ENCODE peak calls at places on chromosomes 11 and 22, in nine cellular contexts. G, D, V, M, Z, Q, C, X and T are unnamed samples.

GRCh38 chr11:83192846-83193245 is 666 bp upstream of the ANKRD42 start:
- DNase-seq in G (no peak), D (no peak), V (no peak), M (no peak), Z (no peak), Q (no peak), C (peak), X (no peak), T (no peak)

GRCh38 chr11:74936976-74937375 is 11.9 kb downstream of the XRRA1 start:
- DNase-seq in G (no peak), D (no peak), V (no peak), M (no peak), Z (no peak), Q (no peak), C (no peak), X (no peak), T (no peak)

GRCh38 chr11:3989891-3990290 is 104.7 kb upstream of the RRM1 start:
- DNase-seq in G (no peak), D (no peak), V (no peak), M (no peak), Z (no peak), Q (no peak), C (no peak), X (no peak), T (no peak)

GRCh38 chr11:66002648-66003225 is 434 bp downstream of the BANF1 start:
- DNase-seq in G (no peak), D (peak), V (peak), M (peak), Z (no peak), Q (no peak), C (peak), X (no peak), T (no peak)

GRCh38 chr22:17749605-17750395 is 24.5 kb downstream of the BID start:
- DNase-seq in G (no peak), D (no peak), V (no peak), M (no peak), Z (no peak), Q (no peak), C (no peak), X (no peak), T (no peak)

GRCh38 chr11:17711836-17712235 is 7.5 kb upstream of the MYOD1 start:
- DNase-seq in G (no peak), D (no peak), V (no peak), M (no peak), Z (no peak), Q (no peak), C (no peak), X (no peak), T (no peak)

GRCh38 chr11:123261345-123262106 is 66.5 kb upstream of the CLMP start:
- DNase-seq in G (peak), D (peak), V (peak), M (peak), Z (peak), Q (peak), C (peak), X (peak), T (peak)

GRCh38 chr22:37749831-37750595 is 53.2 kb downstream of the TRIOBP start:
- DNase-seq in G (peak), D (no peak), V (no peak), M (no peak), Z (no peak), Q (no peak), C (peak), X (no peak), T (no peak)

GRCh38 chr11:131465746-131466145 is 95.3 kb downstream of the NTM start:
- DNase-seq in G (no peak), D (no peak), V (peak), M (no peak), Z (peak), Q (no peak), C (no peak), X (no peak), T (no peak)
- TF ChIP-seq CTCF in G (no peak), D (no peak), V (peak), M (no peak), Z (no peak), Q (no peak), C (no peak), X (no peak), T (no peak)

GRCh38 chr11:107442715-107443215 is 14.9 kb downstream of the CWF19L2 start:
- DNase-seq in G (no peak), D (no peak), V (no peak), M (no peak), Z (no peak), Q (no peak), C (no peak), X (no peak), T (no peak)

GRCh38 chr11:107439586-107440201 is 17.9 kb downstream of the CWF19L2 start:
- DNase-seq in G (no peak), D (no peak), V (no peak), M (no peak), Z (no peak), Q (no peak), C (no peak), X (no peak), T (no peak)

GRCh38 chr11:107438148-107438547 is 19.5 kb downstream of the CWF19L2 start:
- DNase-seq in G (no peak), D (no peak), V (no peak), M (no peak), Z (no peak), Q (no peak), C (no peak), X (no peak), T (no peak)
- TF ChIP-seq CTCF in G (no peak), D (no peak), V (no peak), M (peak), Z (no peak), Q (no peak), C (no peak), X (no peak), T (no peak)

GRCh38 chr11:44939673-44940072 is 11.0 kb downstream of the TP53I11 start:
- DNase-seq in G (no peak), D (no peak), V (peak), M (no peak), Z (peak), Q (no peak), C (no peak), X (no peak), T (no peak)
- TF ChIP-seq CTCF in G (no peak), D (no peak), V (peak), M (peak), Z (no peak), Q (peak), C (peak), X (no peak), T (no peak)

GRCh38 chr11:76380977-76381719 is at the start of the genes GVQW3 and THAP12:
- DNase-seq in G (peak), D (peak), V (peak), M (peak), Z (peak), Q (peak), C (peak), X (peak), T (peak)
- TF ChIP-seq CTCF in G (no peak), D (no peak), V (peak), M (peak), Z (no peak), Q (no peak), C (no peak), X (peak), T (no peak)

DNA sequence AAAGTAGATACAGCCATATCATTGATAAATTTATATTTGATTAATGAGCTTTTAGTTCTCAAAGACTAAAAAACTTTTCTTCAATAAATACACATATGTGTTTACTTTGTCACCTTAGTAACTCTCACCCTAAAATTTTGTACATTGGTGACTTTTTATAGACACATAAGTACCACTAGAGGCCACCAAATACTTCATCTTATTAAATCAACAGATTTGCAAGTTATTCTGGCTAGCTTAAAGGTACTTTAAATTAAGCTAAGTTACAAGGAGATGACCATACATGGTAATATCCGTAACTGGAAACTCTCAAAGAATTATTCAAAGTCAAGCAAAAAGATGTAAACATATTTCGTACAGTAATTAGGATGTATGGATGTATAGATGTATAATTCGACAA is 112.2 kb downstream of the SBF2 start:
- DNase-seq in G (no peak), D (no peak), V (no peak), M (peak), Z (no peak), Q (peak), C (peak), X (no peak), T (no peak)
- TF ChIP-seq CTCF in G (peak), D (no peak), V (peak), M (peak), Z (peak), Q (peak), C (peak), X (no peak), T (no peak)

DNA sequence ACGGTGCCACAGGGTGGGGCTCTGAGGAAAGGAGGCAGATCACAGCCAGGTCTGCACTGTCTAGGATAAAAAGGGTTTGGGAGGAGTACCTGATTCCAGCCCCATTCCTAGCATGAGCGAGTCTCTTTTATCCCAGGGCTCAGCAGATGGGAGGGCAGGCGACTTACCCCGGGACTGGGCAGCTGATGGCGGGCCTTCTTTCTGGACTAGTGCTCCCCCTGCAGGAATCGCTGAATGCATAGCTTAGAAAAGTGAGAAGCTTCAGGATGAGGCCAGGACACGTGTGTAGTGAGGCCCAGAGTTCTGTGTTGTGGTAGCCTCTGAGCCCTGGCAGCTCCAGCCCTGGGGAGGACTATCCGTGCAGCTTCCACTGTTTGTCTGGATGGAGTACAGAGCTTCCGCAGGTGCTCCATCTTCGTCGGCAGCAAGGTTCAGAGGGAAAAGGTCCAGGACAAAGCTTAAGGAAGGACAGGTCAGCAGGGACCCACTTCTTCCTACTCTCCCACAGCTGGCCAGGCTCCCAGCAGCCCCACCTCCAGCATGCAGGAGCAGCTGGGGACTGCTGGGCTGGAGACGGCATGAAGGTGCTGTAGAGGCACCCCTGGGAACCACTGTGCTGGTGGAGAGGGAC is 30.4 kb downstream of the COMMD9 start:
- DNase-seq in G (peak), D (peak), V (peak), M (peak), Z (peak), Q (peak), C (peak), X (peak), T (no peak)
- TF ChIP-seq CTCF in G (peak), D (peak), V (peak), M (peak), Z (peak), Q (peak), C (peak), X (peak), T (no peak)